ENCODE peak calls at places on chromosomes 6 and 20, in four cellular contexts. D, X, N and G are unnamed samples. For H3K27me3, the result is how much of the 10 kb centered on the place peaks cover.

GRCh38 chr6:31462026-31462963 is 35.6 kb upstream of the MICB start:
- DNase-seq in D (no peak), N (peak), X (no peak), G (no peak)

GRCh38 chr6:21053612-21054011 is 519.4 kb downstream of the CDKAL1 start:
- DNase-seq in N (peak), X (no peak), D (no peak), G (no peak)

GRCh38 chr6:16741112-16742016 is 19.9 kb downstream of the ATXN1 start:
- DNase-seq in D (no peak), N (peak), X (no peak), G (peak)

GRCh38 chr20:46402236-46402886 is 4.1 kb downstream of the ELMO2 start:
- DNase-seq in D (no peak), X (no peak), N (peak), G (no peak)

GRCh38 chr6:115613488-115613887 is 447.2 kb downstream of the FRK start:
- DNase-seq in N (peak), D (no peak), X (no peak), G (peak)

GRCh38 chr6:151091571-151091970 is 148.2 kb upstream of the AKAP12 start:
- DNase-seq in D (no peak), N (no peak), X (no peak), G (no peak)

GRCh38 chr20:10611357-10611756 is 62.4 kb downstream of the JAG1 start:
- DNase-seq in X (no peak), N (peak), D (peak), G (no peak)

GRCh38 chr6:35017461-35018183 is 123.5 kb downstream of the TCP11 start:
- DNase-seq in N (no peak), D (peak), X (peak), G (no peak)

GRCh38 chr6:165658395-165659058 is 4.5 kb downstream of the PDE10A start:
- DNase-seq in N (no peak), D (no peak), X (no peak), G (no peak)

GRCh38 chr6:165655191-165655590 is 7.8 kb downstream of the PDE10A start:
- DNase-seq in X (no peak), D (no peak), N (no peak), G (no peak)

GRCh38 chr6:165654144-165654543 is 8.9 kb downstream of the PDE10A start:
- DNase-seq in D (no peak), X (no peak), N (no peak), G (no peak)

GRCh38 chr6:165657325-165657680 is 5.7 kb downstream of the PDE10A start:
- DNase-seq in D (no peak), X (no peak), N (no peak), G (no peak)

DNA sequence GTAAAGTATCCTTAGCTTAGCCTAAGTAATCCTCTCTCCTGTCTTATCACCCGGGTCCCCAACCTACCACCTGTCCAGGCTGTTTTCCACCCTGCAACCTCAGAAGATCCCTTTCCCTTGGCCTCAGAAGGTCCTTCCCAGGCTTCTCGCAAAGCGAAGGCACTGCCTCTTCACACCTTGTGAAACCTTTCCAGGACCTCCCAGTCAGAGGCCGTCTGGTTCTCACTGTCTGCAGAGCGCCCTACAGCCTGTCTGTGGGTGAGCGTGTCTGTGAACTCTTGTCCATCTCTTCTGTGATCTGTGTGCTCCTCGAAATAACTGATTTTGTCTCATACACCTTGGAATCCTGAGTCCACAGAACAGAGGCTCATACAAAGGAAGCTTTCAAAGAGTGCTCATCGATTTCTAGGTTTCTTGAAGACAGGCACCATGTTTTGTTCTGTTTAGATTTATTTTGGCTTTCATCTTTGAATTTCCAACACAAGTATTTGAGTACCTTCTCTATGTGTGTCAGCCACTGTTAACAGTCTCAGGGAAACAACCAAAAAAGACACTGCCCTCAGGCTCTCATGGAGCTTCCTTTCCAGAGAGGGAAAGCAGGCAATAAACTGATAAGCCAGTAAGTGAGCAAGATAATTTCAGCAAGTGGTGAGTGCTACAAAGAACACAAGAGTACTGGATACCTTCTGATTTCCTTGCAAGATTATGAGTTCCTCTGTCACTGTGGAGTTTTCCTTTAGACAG is 6.3 kb downstream of the PDE10A start:
- DNase-seq in X (no peak), D (no peak), N (no peak), G (no peak)
- H3K27me3 ChIP-seq in X (under half), D (under half), N (under half), G (under half)

DNA sequence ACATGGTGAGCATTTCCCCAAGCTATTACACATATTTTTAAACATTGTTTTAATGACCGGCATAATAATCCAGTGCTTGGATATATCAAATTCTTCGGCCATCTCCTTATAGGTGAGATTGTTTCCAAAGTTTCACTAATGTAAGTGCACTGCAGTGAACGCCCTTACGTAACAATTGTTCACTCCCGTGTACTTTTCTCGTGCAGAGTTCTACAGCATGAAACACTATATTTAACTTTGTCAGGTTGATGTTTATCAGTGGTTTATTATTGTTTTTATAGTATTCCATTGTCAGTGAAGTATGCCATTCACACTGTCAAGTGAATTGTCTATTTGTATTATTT is 3.4 kb upstream of the GZF1 start:
- DNase-seq in D (no peak), N (no peak), X (no peak), G (no peak)
- H3K4me3 ChIP-seq in D (peak), N (peak), X (peak), G (peak)

GRCh38 chr6:11404081-11404480 is 133.5 kb upstream of the TMEM170B start:
- DNase-seq in D (no peak), N (no peak), X (no peak), G (no peak)
- H3K27ac ChIP-seq in D (no peak), N (no peak), X (no peak), G (no peak)

DNA sequence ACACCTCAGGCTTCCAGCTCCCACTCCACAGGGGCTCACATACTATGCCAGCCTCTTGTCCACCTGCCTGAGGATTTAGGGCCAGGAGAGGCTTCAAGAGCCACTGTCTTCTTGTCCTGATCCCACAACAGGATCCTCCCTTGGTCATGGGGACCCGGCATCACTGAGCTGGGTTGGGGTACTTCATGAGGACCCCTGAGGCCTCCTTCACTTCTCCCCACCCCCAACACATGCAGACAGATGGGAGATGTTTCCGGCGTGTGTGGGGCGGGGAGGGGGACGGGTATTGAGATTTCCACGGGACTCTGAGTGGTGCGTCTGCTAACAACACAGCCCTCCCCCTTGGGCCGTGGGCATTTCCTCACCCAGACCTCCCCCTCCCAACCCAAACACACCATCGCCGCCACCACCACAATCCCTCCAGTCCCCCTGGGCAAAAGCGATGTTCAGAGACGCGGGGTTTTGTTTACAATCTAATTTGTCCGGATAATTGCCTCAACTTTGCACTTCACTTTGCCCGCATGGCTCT is 943 bp upstream of the FOXP4 start:
- DNase-seq in X (no peak), N (no peak), D (no peak), G (no peak)
- H3K27me3 ChIP-seq in X (under half), N (under half), D (under half), G (under half)

DNA sequence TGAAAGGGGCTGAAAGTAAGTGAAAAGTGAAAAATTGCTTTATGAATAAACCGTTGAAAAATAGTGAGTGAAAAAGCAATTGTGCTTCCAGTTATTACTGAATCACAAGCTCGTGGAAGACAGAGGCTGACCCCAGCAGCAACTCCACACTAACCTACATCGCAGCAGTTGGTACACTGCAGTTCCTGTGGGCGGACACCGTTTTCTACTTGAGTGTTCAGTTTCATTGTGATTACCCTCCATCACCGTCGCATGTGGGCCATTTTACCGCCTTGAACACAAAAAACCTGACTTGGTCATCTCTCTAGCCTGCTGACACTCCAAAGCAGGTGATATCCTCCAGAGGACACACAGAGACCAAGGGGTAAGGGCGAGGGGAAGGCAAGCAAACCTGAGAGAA is 28.4 kb downstream of the PRDM1 start:
- DNase-seq in X (no peak), N (no peak), D (no peak), G (no peak)
- H3K4me3 ChIP-seq in X (no peak), N (no peak), D (no peak), G (no peak)

DNA sequence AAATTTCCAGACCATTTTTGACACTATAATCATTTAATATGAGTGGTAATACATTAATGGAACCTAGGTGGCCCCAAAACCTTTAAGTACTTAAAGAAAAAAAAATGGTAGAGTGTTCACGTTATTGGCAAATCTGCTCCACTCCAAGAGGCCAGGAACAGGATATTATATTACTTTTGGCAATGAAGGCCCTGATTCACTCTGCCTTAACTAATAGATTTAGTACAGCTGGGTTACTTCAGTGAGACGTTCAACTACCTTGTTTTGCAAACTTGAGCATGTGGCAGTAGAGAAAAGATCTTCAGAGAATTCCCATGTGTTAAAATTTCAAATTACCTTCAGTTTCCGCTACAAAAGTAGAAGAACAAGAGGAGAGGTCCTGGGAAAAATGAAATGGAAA is 12.8 kb downstream of the ADNP start:
- DNase-seq in X (no peak), D (no peak), N (peak), G (no peak)
- H3K27ac ChIP-seq in X (no peak), D (peak), N (no peak), G (no peak)

DNA sequence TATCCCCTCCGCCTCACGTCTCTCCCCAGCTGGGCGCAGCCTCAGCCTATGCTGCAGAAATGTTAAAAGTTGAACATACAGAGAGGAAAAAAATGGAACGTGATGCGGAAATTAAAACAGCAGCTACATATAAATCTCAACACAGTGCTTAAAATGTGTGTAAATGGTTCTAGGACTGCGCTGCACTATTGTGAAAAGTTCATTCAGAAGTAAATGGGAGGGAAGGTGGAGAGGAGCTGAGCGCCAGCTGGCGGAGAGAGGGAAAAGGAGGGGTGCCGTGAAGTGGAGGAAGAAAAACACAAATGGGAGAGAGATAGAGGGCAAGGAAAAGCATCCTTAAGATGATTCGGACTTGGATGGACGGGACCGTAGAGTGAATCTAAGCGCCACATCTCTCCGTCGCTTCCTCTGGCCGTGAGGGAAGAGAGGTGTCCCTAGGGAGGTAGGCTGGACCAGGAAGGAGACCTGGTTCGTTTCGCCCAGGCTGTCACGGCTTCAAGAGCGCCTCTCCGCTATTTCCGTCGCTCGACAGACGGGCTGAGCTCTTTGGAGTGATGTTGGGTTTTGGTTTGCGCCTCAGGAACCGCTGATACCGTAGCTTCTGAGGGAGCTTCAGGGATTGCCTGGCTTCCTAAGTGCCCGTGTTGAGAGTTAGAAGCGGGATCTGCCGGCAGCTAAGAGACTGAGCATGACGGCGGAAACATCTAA is 113.7 kb downstream of the TRIM27 start:
- DNase-seq in X (no peak), N (no peak), D (no peak), G (no peak)
- H3K27me3 ChIP-seq in X (half or more), N (under half), D (half or more), G (under half)

GRCh38 chr20:35883778-35884540 is 70.3 kb downstream of the SCAND1 start:
- DNase-seq in X (peak), D (peak), N (peak), G (peak)
- H3K4me3 ChIP-seq in X (no peak), D (no peak), N (no peak), G (peak)

DNA sequence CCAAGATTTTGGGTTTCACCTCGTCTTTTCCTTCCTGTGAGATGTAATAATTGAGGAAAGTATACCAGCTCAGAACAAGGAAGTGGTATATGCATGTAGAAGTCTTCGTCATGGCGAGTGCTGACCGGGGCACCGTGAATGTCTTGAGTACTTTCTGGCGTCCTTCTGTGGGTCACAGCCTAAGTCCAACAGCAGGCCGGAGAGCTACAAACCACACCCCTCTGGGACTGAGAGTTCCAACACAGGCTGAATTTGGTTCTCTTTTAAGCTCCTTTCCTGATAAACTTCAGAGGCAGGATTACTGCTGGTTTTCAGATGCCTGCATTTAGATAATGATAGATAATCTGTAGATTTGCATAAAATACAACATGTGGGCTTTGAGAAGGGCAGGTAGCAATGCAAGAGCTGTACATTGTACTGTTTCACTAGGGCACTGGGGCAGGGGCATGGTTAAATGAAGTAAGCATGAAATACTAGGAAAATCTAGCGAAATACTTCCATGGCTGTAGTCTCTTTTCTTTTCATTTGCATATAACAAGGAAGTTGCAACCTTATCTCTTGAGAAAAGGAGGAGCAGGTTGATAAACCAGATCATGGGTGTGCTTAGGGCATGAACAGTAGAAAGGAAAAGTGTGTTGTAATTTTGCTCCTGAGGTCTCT is at the start of gene ADTRP:
- DNase-seq in N (no peak), X (no peak), D (no peak), G (no peak)
- H3K27ac ChIP-seq in N (no peak), X (peak), D (no peak), G (no peak)